ENCODE peak calls at places on chromosome X, in nine cellular contexts. X is anterior cingulate cortex, C is GM12892, S is left colon, B is MM.1S, N is suprapubic skin, T is NCI-H1436 treated with DMSO at 0.1 percent for 48 hours, J is cardiac muscle cell, G is activated gamma-delta T cell treated with Interleukin-2 at 50 U/mL for 16 hours. R is an unnamed sample.

GRCh38 chrX:73615022-73615421 is 52.0 kb downstream of the CHIC1 start:
- DNase-seq in X (no peak), T (no peak), J (no peak), S (no peak), B (no peak), G (no peak), C (no peak), N (no peak), R (no peak)

GRCh38 chrX:24341795-24342194 is 18.6 kb upstream of the SUPT20HL1 start:
- DNase-seq in B (no peak), G (no peak), J (peak; percentile 59), N (no peak), T (no peak), X (no peak), C (no peak), S (no peak), R (peak; percentile 51)

GRCh38 chrX:23756165-23756564 is 13.1 kb upstream of the ACOT9 start:
- DNase-seq in X (peak; percentile 1), B (peak; percentile 62), T (no peak), S (peak; percentile 78), G (peak; percentile 62), J (peak; percentile 65), C (peak; percentile 40), N (no peak), R (no peak)

GRCh38 chrX:67780694-67781109 is 236.9 kb downstream of the AR start:
- DNase-seq in T (no peak), B (peak; percentile 78), X (peak; percentile 1), N (peak; percentile 74), C (no peak), S (peak; percentile 40), J (peak; percentile 97), G (no peak), R (peak; percentile 65)

GRCh38 chrX:20378291-20378920 is 111.7 kb upstream of the RPS6KA3 start:
- DNase-seq in T (no peak), B (no peak), G (no peak), X (no peak), S (peak; percentile 44), J (no peak), N (no peak), C (no peak), R (no peak)

GRCh38 chrX:80765226-80765625 is 44.5 kb downstream of the BRWD3 start:
- DNase-seq in S (no peak), C (no peak), T (peak; percentile 2), B (no peak), X (no peak), G (no peak), J (peak; percentile 62), N (no peak), R (peak; percentile 41)

GRCh38 chrX:129875669-129876068 is 30.3 kb upstream of the UTP14A start:
- DNase-seq in C (no peak), J (peak; percentile 69), B (no peak), T (no peak), N (no peak), G (no peak), X (no peak), S (no peak), R (peak; percentile 71)

GRCh38 chrX:105050921-105051320 is 169.6 kb downstream of the TEX13A start:
- DNase-seq in N (no peak), B (no peak), C (no peak), J (no peak), S (no peak), X (no peak), T (no peak), G (no peak), R (no peak)

GRCh38 chrX:151902813-151903591 is 9.7 kb upstream of the MAGEA4 start:
- DNase-seq in T (no peak), J (peak; percentile 83), N (no peak), G (no peak), S (no peak), C (no peak), B (no peak), X (no peak), R (peak; percentile 76)

GRCh38 chrX:153732406-153732805 is 7.8 kb downstream of the ABCD1 start:
- DNase-seq in T (no peak), X (no peak), N (no peak), C (no peak), G (no peak), J (no peak), S (no peak), B (no peak), R (no peak)

GRCh38 chrX:69988955-69989394 is 60.8 kb downstream of the AWAT2 start:
- DNase-seq in T (no peak), S (no peak), J (peak; percentile 80), B (no peak), N (no peak), X (no peak), G (no peak), C (no peak), R (no peak)

GRCh38 chrX:95885074-95885473 is 799.6 kb upstream of the DIAPH2 start:
- DNase-seq in G (no peak), B (no peak), C (no peak), N (no peak), S (peak; percentile 6), X (no peak), T (no peak), J (peak; percentile 75), R (no peak)

GRCh38 chrX:41718481-41719245 is 5.3 kb upstream of the GPR82 start:
- DNase-seq in S (no peak), N (no peak), T (no peak), B (no peak), J (no peak), X (no peak), C (no peak), G (no peak), R (no peak)

GRCh38 chrX:72396117-72396516 is 90.4 kb upstream of the CITED1 start:
- DNase-seq in S (no peak), N (no peak), G (no peak), J (peak; percentile 3), X (no peak), C (no peak), B (no peak), T (no peak), R (no peak)

GRCh38 chrX:134603806-134604700 is 54.2 kb downstream of the PLAC1 start:
- DNase-seq in X (no peak), N (no peak), J (peak; percentile 92), C (no peak), B (no peak), G (no peak), T (no peak), S (no peak), R (peak; percentile 96)

GRCh38 chrX:110208092-110208491 is 109.8 kb downstream of the AMMECR1 start:
- DNase-seq in T (no peak), X (no peak), B (no peak), N (no peak), C (no peak), J (no peak), G (no peak), S (no peak), R (no peak)

GRCh38 chrX:74242484-74243138 is 61.4 kb upstream of the ZCCHC13 start:
- DNase-seq in T (no peak), N (no peak), C (no peak), X (no peak), S (no peak), B (no peak), J (no peak), G (no peak), R (no peak)

GRCh38 chrX:116306218-116306617 is 130.2 kb upstream of the SLC6A14 start:
- DNase-seq in X (no peak), B (no peak), T (no peak), G (no peak), J (no peak), S (no peak), C (no peak), N (no peak), R (no peak)

GRCh38 chrX:55026143-55026542 is 4.6 kb downstream of the ALAS2 start:
- DNase-seq in J (no peak), T (no peak), S (no peak), N (no peak), C (no peak), G (no peak), X (no peak), B (no peak), R (no peak)

GRCh38 chrX:13747836-13748235 is 13.3 kb downstream of the OFD1 start:
- DNase-seq in S (peak; percentile 72), C (no peak), B (no peak), G (peak; percentile 41), X (no peak), T (no peak), N (no peak), J (peak; percentile 76), R (peak; percentile 43)

GRCh38 chrX:53795583-53795982 is 109.1 kb upstream of the HUWE1 start:
- DNase-seq in S (no peak), G (no peak), C (no peak), N (no peak), J (peak; percentile 34), B (no peak), X (no peak), T (no peak), R (no peak)

GRCh38 chrX:118884552-118885138 is 61.0 kb downstream of the ZCCHC12 start:
- DNase-seq in C (no peak), B (no peak), S (peak; percentile 34), X (no peak), J (no peak), N (no peak), T (no peak), G (no peak), R (no peak)

GRCh38 chrX:17738737-17739535 is 1.6 kb downstream of the SCML1 start:
- DNase-seq in G (no peak), N (no peak), J (peak; percentile 1), B (no peak), C (no peak), S (no peak), T (no peak), X (no peak), R (no peak)

GRCh38 chrX:19721726-19722370 is 165.6 kb downstream of the SH3KBP1 start:
- DNase-seq in G (no peak), N (no peak), S (no peak), B (no peak), T (no peak), X (peak; percentile 1), C (no peak), J (no peak), R (no peak)

GRCh38 chrX:99522450-99522849 is 887.6 kb downstream of the PCDH19 start:
- DNase-seq in B (no peak), S (no peak), X (no peak), G (no peak), T (no peak), J (no peak), C (no peak), N (no peak), R (no peak)

GRCh38 chrX:40167240-40168182 is 69.8 kb upstream of the BCOR start:
- DNase-seq in B (no peak), X (no peak), T (no peak), S (peak; percentile 40), G (no peak), N (no peak), J (no peak), C (no peak), R (no peak)

GRCh38 chrX:387729-388128 is 1.0 kb upstream of the PPP2R3B start:
- DNase-seq in N (no peak), G (no peak), S (peak; percentile 57), C (no peak), T (no peak), B (no peak), X (no peak), J (no peak), R (no peak)

GRCh38 chrX:140943513-140943912 is 58.9 kb upstream of the SPANXB1 start:
- DNase-seq in B (no peak), X (no peak), J (no peak), N (no peak), T (no peak), G (no peak), S (no peak), C (no peak), R (no peak)

GRCh38 chrX:107290019-107290418 is 83.6 kb downstream of the DNAAF6 start:
- DNase-seq in T (no peak), J (no peak), B (no peak), X (no peak), G (no peak), S (no peak), C (no peak), N (no peak), R (no peak)

GRCh38 chrX:148290041-148290440 is 210.4 kb upstream of the AFF2 start:
- DNase-seq in S (no peak), C (no peak), G (no peak), J (no peak), X (no peak), N (no peak), B (no peak), T (no peak), R (no peak)

GRCh38 chrX:129529685-129530281 is 6.5 kb upstream of the SMARCA1 start:
- DNase-seq in T (no peak), C (no peak), B (no peak), S (no peak), N (no peak), J (peak; percentile 65), X (no peak), G (no peak), R (no peak)

R was measured in GM04504.